ENCODE peak calls at places on chromosomes 16 and 17, in six cellular contexts. One of them, this sample, is unnamed.

GRCh38 chr16:81327483-81328196 is 12.9 kb downstream of the GAN start:
- DNase-seq in PC-9: no peak
- DNase-seq in fibroblast of lung: no peak
- DNase-seq in CD4-positive, alpha-beta T cell: no peak
- DNase-seq in suprapubic skin: no peak
- DNase-seq in CD4-positive, alpha-beta memory T cell: no peak
- DNase-seq in this sample: peak; percentile 81

GRCh38 chr17:27530791-27531391 is 74.6 kb downstream of the KSR1 start:
- DNase-seq in PC-9: peak; percentile 51
- DNase-seq in fibroblast of lung: peak; percentile 69
- DNase-seq in CD4-positive, alpha-beta T cell: no peak
- DNase-seq in suprapubic skin: no peak
- DNase-seq in CD4-positive, alpha-beta memory T cell: no peak
- DNase-seq in this sample: no peak

GRCh38 chr17:43126911-43127290 is 1.7 kb upstream of the BRCA1 start:
- DNase-seq in PC-9: no peak
- DNase-seq in fibroblast of lung: no peak
- DNase-seq in CD4-positive, alpha-beta T cell: no peak
- DNase-seq in suprapubic skin: no peak
- DNase-seq in CD4-positive, alpha-beta memory T cell: no peak
- DNase-seq in this sample: no peak

GRCh38 chr17:4003501-4004421 is 39.5 kb upstream of the ATP2A3 start:
- DNase-seq in PC-9: no peak
- DNase-seq in fibroblast of lung: no peak
- DNase-seq in CD4-positive, alpha-beta T cell: no peak
- DNase-seq in suprapubic skin: no peak
- DNase-seq in CD4-positive, alpha-beta memory T cell: no peak
- DNase-seq in this sample: no peak

GRCh38 chr16:65855171-65856145 is 511.0 kb upstream of the CDH5 start:
- DNase-seq in PC-9: no peak
- DNase-seq in fibroblast of lung: no peak
- DNase-seq in CD4-positive, alpha-beta T cell: no peak
- DNase-seq in suprapubic skin: no peak
- DNase-seq in CD4-positive, alpha-beta memory T cell: no peak
- DNase-seq in this sample: no peak

GRCh38 chr16:1863681-1864460 is 8.1 kb downstream of the MEIOB start:
- DNase-seq in PC-9: peak; percentile 11
- DNase-seq in fibroblast of lung: peak; percentile 68
- DNase-seq in CD4-positive, alpha-beta T cell: no peak
- DNase-seq in suprapubic skin: no peak
- DNase-seq in CD4-positive, alpha-beta memory T cell: peak; percentile 35
- DNase-seq in this sample: peak; percentile 36

GRCh38 chr16:81623365-81624102 is 155.6 kb upstream of the PLCG2 start:
- DNase-seq in PC-9: peak; percentile 46
- DNase-seq in fibroblast of lung: peak; percentile 65
- DNase-seq in CD4-positive, alpha-beta T cell: peak; percentile 62
- DNase-seq in suprapubic skin: no peak
- DNase-seq in CD4-positive, alpha-beta memory T cell: peak; percentile 61
- DNase-seq in this sample: peak; percentile 62

GRCh38 chr17:67022451-67022810 is 21.9 kb upstream of the CACNG1 start:
- DNase-seq in PC-9: no peak
- DNase-seq in fibroblast of lung: no peak
- DNase-seq in CD4-positive, alpha-beta T cell: no peak
- DNase-seq in suprapubic skin: no peak
- DNase-seq in CD4-positive, alpha-beta memory T cell: no peak
- DNase-seq in this sample: no peak

GRCh38 chr16:49276646-49277385 is 4.8 kb downstream of the CBLN1 start:
- DNase-seq in PC-9: no peak
- DNase-seq in fibroblast of lung: no peak
- DNase-seq in CD4-positive, alpha-beta T cell: no peak
- DNase-seq in suprapubic skin: no peak
- DNase-seq in CD4-positive, alpha-beta memory T cell: no peak
- DNase-seq in this sample: no peak

GRCh38 chr17:66451188-66452149 is 149.1 kb downstream of the PRKCA start:
- DNase-seq in PC-9: no peak
- DNase-seq in fibroblast of lung: no peak
- DNase-seq in CD4-positive, alpha-beta T cell: no peak
- DNase-seq in suprapubic skin: no peak
- DNase-seq in CD4-positive, alpha-beta memory T cell: no peak
- DNase-seq in this sample: no peak

GRCh38 chr16:7744546-7745294 is 412.1 kb downstream of the RBFOX1 start:
- DNase-seq in PC-9: no peak
- DNase-seq in fibroblast of lung: no peak
- DNase-seq in CD4-positive, alpha-beta T cell: no peak
- DNase-seq in suprapubic skin: no peak
- DNase-seq in CD4-positive, alpha-beta memory T cell: no peak
- DNase-seq in this sample: no peak

GRCh38 chr16:180101-180920 is at the start of gene HBQ1:
- DNase-seq in PC-9: no peak
- DNase-seq in fibroblast of lung: no peak
- DNase-seq in CD4-positive, alpha-beta T cell: peak; percentile 14
- DNase-seq in suprapubic skin: no peak
- DNase-seq in CD4-positive, alpha-beta memory T cell: no peak
- DNase-seq in this sample: no peak

GRCh38 chr16:177394-177822 is 928 bp downstream of the HBA1 start:
- DNase-seq in PC-9: no peak
- DNase-seq in fibroblast of lung: peak; percentile 58
- DNase-seq in CD4-positive, alpha-beta T cell: no peak
- DNase-seq in suprapubic skin: no peak
- DNase-seq in CD4-positive, alpha-beta memory T cell: no peak
- DNase-seq in this sample: no peak

GRCh38 chr16:177981-178676 is 1.6 kb downstream of the HBA1 start:
- DNase-seq in PC-9: no peak
- DNase-seq in fibroblast of lung: no peak
- DNase-seq in CD4-positive, alpha-beta T cell: no peak
- DNase-seq in suprapubic skin: no peak
- DNase-seq in CD4-positive, alpha-beta memory T cell: no peak
- DNase-seq in this sample: no peak

GRCh38 chr16:179431-179830 is 828 bp upstream of the HBQ1 start:
- DNase-seq in PC-9: no peak
- DNase-seq in fibroblast of lung: no peak
- DNase-seq in CD4-positive, alpha-beta T cell: no peak
- DNase-seq in suprapubic skin: no peak
- DNase-seq in CD4-positive, alpha-beta memory T cell: no peak
- DNase-seq in this sample: no peak

DNA sequence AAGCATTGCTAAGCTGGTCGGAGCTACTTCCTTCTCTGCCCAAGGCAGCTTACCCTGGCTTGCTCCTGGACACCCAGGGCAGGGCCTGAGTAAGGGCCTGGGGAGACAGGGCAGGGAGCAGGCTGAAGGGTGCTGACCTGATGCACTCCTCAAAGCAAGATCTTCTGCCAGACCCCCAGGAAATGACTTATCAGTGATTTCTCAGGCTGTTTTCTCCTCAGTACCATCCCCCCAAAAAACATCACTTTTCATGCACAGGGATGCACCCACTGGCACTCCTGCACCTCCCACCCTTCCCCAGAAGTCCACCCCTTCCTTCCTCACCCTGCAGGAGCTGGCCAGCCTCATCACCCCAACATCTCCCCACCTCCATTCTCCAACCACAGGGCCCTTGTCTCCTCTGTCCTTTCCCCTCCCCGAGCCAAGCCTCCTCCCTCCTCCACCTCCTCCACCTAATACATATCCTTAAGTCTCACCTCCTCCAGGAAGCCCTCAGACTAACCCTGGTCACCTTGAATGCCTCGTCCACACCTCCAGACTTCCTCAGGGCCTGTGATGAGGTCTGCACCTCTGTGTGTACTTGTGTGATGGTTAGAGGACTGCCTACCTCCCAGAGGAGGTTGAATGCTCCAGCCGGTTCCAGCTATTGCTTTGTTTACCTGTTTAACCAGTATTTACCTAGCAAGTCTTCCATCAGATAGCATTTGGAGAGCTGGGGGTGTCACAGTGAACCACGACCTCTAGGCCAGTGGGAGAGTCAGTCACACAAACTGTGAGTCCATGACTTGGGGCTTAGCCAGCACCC is 1.1 kb upstream of the HBA1 start:
- DNase-seq in PC-9: no peak
- DNase-seq in fibroblast of lung: no peak
- DNase-seq in CD4-positive, alpha-beta T cell: no peak
- DNase-seq in suprapubic skin: no peak
- DNase-seq in CD4-positive, alpha-beta memory T cell: no peak
- DNase-seq in this sample: no peak
- H3K27me3 ChIP-seq in PC-9: peaks cover 25% of the 10 kb centered on the region
- H3K27me3 ChIP-seq in fibroblast of lung: peaks cover 32% of the 10 kb centered on the region
- H3K27me3 ChIP-seq in CD4-positive, alpha-beta T cell: peaks cover 51% of the 10 kb centered on the region
- H3K27me3 ChIP-seq in suprapubic skin: peaks cover 75% of the 10 kb centered on the region
- H3K27me3 ChIP-seq in CD4-positive, alpha-beta memory T cell: peaks cover 35% of the 10 kb centered on the region
- H3K27me3 ChIP-seq in this sample: peaks cover 23% of the 10 kb centered on the region

DNA sequence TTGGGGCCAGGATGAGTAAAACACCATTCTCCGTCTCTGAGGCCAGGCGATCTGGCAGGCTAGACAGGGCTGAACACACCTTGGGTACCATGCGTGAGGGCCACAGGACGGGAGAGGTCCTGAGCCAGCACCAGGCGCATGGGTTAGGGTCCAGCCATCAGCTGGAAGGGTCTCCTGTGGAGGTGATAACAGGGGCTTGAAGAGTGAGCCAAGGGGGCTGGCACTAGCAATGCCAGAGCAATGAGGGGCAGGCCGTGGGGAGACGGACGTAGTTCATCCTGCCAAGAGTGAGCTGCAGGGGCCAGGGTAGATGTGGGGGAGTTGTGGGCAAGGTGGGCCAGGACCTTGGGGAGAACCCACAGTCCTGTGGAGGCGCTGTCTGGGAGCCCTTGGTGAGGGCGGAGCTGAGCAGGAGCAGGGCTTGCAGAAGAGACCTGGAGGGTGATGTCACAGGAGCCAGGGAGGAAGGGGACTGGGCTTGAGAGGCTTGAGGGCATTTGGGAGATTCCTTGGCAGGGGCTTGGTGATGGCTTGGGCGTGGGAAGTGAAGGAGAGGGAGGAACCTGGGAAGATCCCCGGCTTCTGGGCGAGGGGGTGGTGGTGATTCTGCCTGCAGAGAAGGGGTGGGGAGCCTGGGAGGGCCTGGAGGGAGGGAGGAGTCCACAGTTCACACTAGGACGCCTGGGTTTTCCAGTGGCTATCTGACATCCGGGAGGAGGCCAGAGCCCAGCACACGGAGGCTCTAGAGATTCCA is 6.3 kb upstream of the NPTX1 start:
- DNase-seq in PC-9: peak; percentile 55
- DNase-seq in fibroblast of lung: no peak
- DNase-seq in CD4-positive, alpha-beta T cell: no peak
- DNase-seq in suprapubic skin: no peak
- DNase-seq in CD4-positive, alpha-beta memory T cell: no peak
- DNase-seq in this sample: no peak
- H3K27me3 ChIP-seq in PC-9: no peaks in the 10 kb centered on the region
- H3K27me3 ChIP-seq in fibroblast of lung: peaks cover 38% of the 10 kb centered on the region
- H3K27me3 ChIP-seq in CD4-positive, alpha-beta T cell: peaks cover 53% of the 10 kb centered on the region
- H3K27me3 ChIP-seq in suprapubic skin: peaks cover 94% of the 10 kb centered on the region
- H3K27me3 ChIP-seq in CD4-positive, alpha-beta memory T cell: peaks cover 12% of the 10 kb centered on the region
- H3K27me3 ChIP-seq in this sample: peaks cover 38% of the 10 kb centered on the region

GRCh38 chr17:8123695-8124349 is at the start of gene HES7:
- DNase-seq in PC-9: peak; percentile 53
- DNase-seq in fibroblast of lung: peak; percentile 49
- DNase-seq in CD4-positive, alpha-beta T cell: no peak
- DNase-seq in suprapubic skin: peak; percentile 80
- DNase-seq in CD4-positive, alpha-beta memory T cell: no peak
- DNase-seq in this sample: no peak
- H3K27me3 ChIP-seq in PC-9: no peaks in the 10 kb centered on the region
- H3K27me3 ChIP-seq in fibroblast of lung: no peaks in the 10 kb centered on the region
- H3K27me3 ChIP-seq in CD4-positive, alpha-beta T cell: peaks cover 28% of the 10 kb centered on the region
- H3K27me3 ChIP-seq in suprapubic skin: peaks cover 23% of the 10 kb centered on the region
- H3K27me3 ChIP-seq in CD4-positive, alpha-beta memory T cell: peaks cover 20% of the 10 kb centered on the region
- H3K27me3 ChIP-seq in this sample: peaks cover 3% of the 10 kb centered on the region

GRCh38 chr16:51151435-51151950 is 423 bp upstream of the SALL1 start:
- DNase-seq in PC-9: no peak
- DNase-seq in fibroblast of lung: peak; percentile 37
- DNase-seq in CD4-positive, alpha-beta T cell: no peak
- DNase-seq in suprapubic skin: no peak
- DNase-seq in CD4-positive, alpha-beta memory T cell: no peak
- DNase-seq in this sample: no peak
- H3K27me3 ChIP-seq in PC-9: peaks cover under 1% of the 10 kb centered on the region
- H3K27me3 ChIP-seq in fibroblast of lung: peaks cover 51% of the 10 kb centered on the region
- H3K27me3 ChIP-seq in CD4-positive, alpha-beta T cell: peaks cover 91% of the 10 kb centered on the region
- H3K27me3 ChIP-seq in suprapubic skin: peaks cover 98% of the 10 kb centered on the region
- H3K27me3 ChIP-seq in CD4-positive, alpha-beta memory T cell: peaks cover 19% of the 10 kb centered on the region
- H3K27me3 ChIP-seq in this sample: peaks cover 51% of the 10 kb centered on the region

DNA sequence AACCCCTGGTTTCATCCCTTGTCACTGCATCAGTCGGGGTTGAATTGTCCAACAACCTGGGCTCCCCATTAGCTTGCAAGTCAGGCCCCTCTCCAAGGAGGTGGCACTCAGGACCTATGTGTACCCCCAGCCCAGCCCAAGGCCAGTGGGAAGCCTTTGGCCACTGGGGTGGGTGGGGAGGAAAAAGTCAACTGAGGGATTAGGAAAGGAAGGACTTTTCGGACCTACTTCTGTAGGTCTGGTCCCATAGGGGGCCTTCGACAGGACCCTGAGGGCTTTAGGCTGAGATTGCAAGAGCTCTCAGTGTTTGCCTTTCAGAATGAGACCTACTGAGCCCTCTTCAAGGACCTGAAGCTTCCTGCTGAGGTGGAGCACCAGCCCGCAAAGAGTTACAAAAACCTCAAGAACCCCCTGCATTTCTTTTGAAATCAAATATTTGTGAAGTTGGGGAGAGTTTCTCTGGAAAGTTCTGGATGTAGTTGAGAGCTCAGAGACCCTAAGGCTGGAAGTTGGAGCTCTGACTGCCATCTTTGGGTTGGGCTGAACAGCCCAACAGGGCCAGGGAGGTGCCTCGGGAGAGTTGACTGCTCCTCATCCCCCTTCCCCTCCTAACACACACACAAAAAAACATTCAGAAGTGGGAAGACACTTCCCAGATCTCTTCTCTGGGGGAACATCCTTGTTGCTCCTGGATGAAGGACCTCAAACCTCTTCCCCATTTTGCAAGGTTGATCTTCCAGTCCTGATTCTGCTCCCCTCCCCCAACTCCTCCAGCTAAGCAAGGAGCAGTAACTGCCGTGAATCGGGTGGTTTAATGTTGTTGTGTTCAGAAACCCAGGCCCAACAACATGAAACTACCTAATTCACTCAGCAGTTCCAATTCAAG is 5.8 kb upstream of the HOXB9 start:
- DNase-seq in PC-9: no peak
- DNase-seq in fibroblast of lung: no peak
- DNase-seq in CD4-positive, alpha-beta T cell: no peak
- DNase-seq in suprapubic skin: peak; percentile 43
- DNase-seq in CD4-positive, alpha-beta memory T cell: no peak
- DNase-seq in this sample: no peak
- H3K27me3 ChIP-seq in PC-9: peaks cover 56% of the 10 kb centered on the region
- H3K27me3 ChIP-seq in fibroblast of lung: peaks cover 96% of the 10 kb centered on the region
- H3K27me3 ChIP-seq in CD4-positive, alpha-beta T cell: peaks cover 98% of the 10 kb centered on the region
- H3K27me3 ChIP-seq in suprapubic skin: peaks cover 100% of the 10 kb centered on the region
- H3K27me3 ChIP-seq in CD4-positive, alpha-beta memory T cell: peaks cover 68% of the 10 kb centered on the region
- H3K27me3 ChIP-seq in this sample: peaks cover 92% of the 10 kb centered on the region

DNA sequence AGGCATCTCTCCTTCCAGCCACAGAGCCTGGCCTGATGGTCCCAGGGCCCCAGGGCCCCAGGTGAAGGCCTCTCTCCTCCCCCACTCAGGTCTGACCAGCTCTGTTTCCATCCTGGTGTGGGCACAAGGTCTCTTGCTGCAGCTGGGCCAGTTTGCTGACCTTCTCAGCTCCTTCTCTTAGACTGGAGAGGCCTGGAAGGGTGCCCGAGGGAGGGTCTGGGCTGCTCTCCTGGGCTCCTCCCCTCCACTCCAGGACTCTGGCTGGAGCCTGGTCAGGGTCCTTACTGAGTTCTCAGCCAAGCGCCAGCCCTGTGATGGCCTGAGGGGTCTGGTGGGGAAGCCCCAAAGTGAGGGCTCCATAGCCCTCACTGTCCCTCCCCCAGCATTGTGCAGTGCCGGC is 12.4 kb downstream of the SOCS3 start:
- DNase-seq in PC-9: no peak
- DNase-seq in fibroblast of lung: no peak
- DNase-seq in CD4-positive, alpha-beta T cell: no peak
- DNase-seq in suprapubic skin: no peak
- DNase-seq in CD4-positive, alpha-beta memory T cell: no peak
- DNase-seq in this sample: no peak
- H3K27me3 ChIP-seq in PC-9: no peaks in the 10 kb centered on the region
- H3K27me3 ChIP-seq in fibroblast of lung: no peaks in the 10 kb centered on the region
- H3K27me3 ChIP-seq in CD4-positive, alpha-beta T cell: no peaks in the 10 kb centered on the region
- H3K27me3 ChIP-seq in suprapubic skin: no peaks in the 10 kb centered on the region
- H3K27me3 ChIP-seq in CD4-positive, alpha-beta memory T cell: no peaks in the 10 kb centered on the region
- H3K27me3 ChIP-seq in this sample: peaks cover 1% of the 10 kb centered on the region

This sample was measured in bronchial epithelial cell.